ENCODE peak calls at places on chromosome 16, in six cellular contexts. U is ovary; F is CD8-positive, alpha-beta T cell; Z is body of pancreas; V is neural progenitor cell; Q is sigmoid colon. L is an unnamed sample.

GRCh38 chr16:75130150-75130771 is 13.7 kb upstream of the LDHD start:
- DNase-seq in Z (no peak), F (no peak), V (no peak), Q (no peak), U (no peak), L (no peak)

GRCh38 chr16:86997058-86997457 is 320.1 kb downstream of the C16orf95 start:
- DNase-seq in U (no peak), Q (peak; percentile 55), Z (no peak), F (no peak), V (no peak), L (no peak)

GRCh38 chr16:69286941-69287713 is 24.0 kb upstream of the VPS4A start:
- DNase-seq in V (peak; percentile 54), Z (peak; percentile 42), F (peak; percentile 11), Q (peak; percentile 81), U (peak; percentile 44), L (peak; percentile 31)

GRCh38 chr16:85699628-85700027 is 10.9 kb upstream of the GINS2 start:
- DNase-seq in Q (no peak), Z (peak; percentile 62), U (no peak), F (no peak), V (no peak), L (no peak)

GRCh38 chr16:5722220-5722619 is 624.6 kb upstream of the EEF2KMT start:
- DNase-seq in Q (no peak), U (no peak), V (no peak), Z (no peak), F (no peak), L (no peak)

GRCh38 chr16:28157768-28158535 is 53.8 kb downstream of the XPO6 start:
- DNase-seq in V (no peak), Q (no peak), F (no peak), U (no peak), Z (no peak), L (no peak)

GRCh38 chr16:15770512-15770911 is 86.3 kb downstream of the MYH11 start:
- DNase-seq in F (no peak), U (no peak), Z (no peak), Q (no peak), V (no peak), L (no peak)

GRCh38 chr16:71476457-71476856 is 12.7 kb downstream of the ZNF19 start:
- DNase-seq in F (no peak), Z (no peak), U (no peak), Q (no peak), V (no peak), L (no peak)

GRCh38 chr16:15435216-15435864 is 952 bp downstream of the BMERB1 start:
- DNase-seq in Q (no peak), V (peak; percentile 35), Z (peak; percentile 23), U (no peak), F (no peak), L (no peak)

GRCh38 chr16:88974641-88975215 is 2.3 kb downstream of the CBFA2T3 start:
- DNase-seq in U (no peak), Z (no peak), F (no peak), Q (no peak), V (no peak), L (no peak)
- H3K4me1 ChIP-seq in U (peaks cover 5% of the 10 kb centered on the region), Z (no peaks in the 10 kb centered on the region), F (no peaks in the 10 kb centered on the region), Q (no peaks in the 10 kb centered on the region), V (no peaks in the 10 kb centered on the region), L (no peaks in the 10 kb centered on the region)

DNA sequence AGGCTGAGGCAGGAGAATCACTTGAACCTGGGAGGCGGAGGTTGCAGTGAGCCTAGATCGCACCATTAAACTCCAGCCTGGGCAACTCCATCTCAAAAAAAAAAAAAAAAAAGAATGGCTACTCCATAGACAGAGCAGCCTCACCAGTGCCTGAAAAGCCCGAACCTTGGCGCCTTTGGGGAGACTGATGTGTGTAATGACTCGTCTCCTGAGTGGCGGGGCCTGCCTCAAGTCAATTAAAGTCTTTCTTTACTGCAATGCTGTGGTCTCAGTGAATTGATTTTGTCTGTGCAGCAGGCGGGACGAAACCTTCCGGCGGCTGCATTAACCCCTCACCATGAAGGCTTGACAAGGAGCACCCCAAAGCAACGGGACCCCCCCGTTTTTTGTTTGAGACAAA is 3.5 kb upstream of the UQCC4 start:
- DNase-seq in Z (no peak), U (no peak), V (no peak), F (no peak), Q (no peak), L (no peak)
- TF ChIP-seq CTCF in Z (no peak), U (no peak), V (no peak), F (no peak), Q (no peak), L (no peak)

GRCh38 chr16:11346700-11347319 is 1.6 kb downstream of the RMI2 start:
- DNase-seq in Q (no peak), F (no peak), Z (no peak), U (no peak), V (no peak), L (no peak)
- H3K27ac ChIP-seq in Q (no peak overlapping the region), F (no peak overlapping the region), Z (no peak overlapping the region), U (no peak overlapping the region), V (no peak overlapping the region), L (no peak overlapping the region)

GRCh38 chr16:19136549-19137196 is 22.9 kb downstream of the ITPRIPL2 start:
- DNase-seq in V (no peak), Q (peak; percentile 78), U (no peak), Z (no peak), F (no peak), L (no peak)
- H3K4me1 ChIP-seq in V (peaks cover 6% of the 10 kb centered on the region), Q (peaks cover 39% of the 10 kb centered on the region), U (peaks cover 2% of the 10 kb centered on the region), Z (no peaks in the 10 kb centered on the region), F (no peaks in the 10 kb centered on the region), L (peaks cover 4% of the 10 kb centered on the region)

GRCh38 chr16:49189286-49189685 is 92.4 kb downstream of the CBLN1 start:
- DNase-seq in Z (no peak), Q (no peak), V (no peak), F (no peak), U (no peak), L (no peak)

GRCh38 chr16:49181812-49182211 is 99.8 kb downstream of the CBLN1 start:
- DNase-seq in Q (no peak), F (no peak), Z (no peak), U (no peak), V (peak; percentile 18), L (no peak)

GRCh38 chr16:49179714-49180330 is 101.8 kb downstream of the CBLN1 start:
- DNase-seq in Z (no peak), U (no peak), Q (no peak), V (no peak), F (no peak), L (no peak)

DNA sequence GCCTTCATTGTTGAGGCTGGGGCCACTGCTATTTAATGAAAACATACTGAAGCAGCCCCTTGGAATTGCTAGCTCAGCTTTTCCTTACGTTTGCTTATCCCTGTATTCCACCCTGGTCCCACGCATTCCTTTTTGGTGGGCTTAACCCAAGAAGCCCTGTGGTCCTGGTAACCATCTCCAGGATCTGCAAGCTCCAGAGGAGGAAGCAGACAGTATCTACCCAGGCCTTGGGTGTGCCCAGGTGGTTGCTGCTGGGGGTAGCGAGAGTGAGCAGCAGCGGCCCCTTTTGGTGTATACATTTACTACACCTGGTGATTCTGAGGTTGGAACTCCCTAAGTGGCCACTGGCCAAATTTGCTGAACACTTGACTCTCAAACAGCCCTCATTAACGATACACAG is 97.7 kb downstream of the CBLN1 start:
- DNase-seq in F (no peak), V (peak; percentile 68), Q (no peak), Z (no peak), U (no peak), L (no peak)
- TF ChIP-seq CTCF in F (no peak), V (peak; percentile 72), Q (no peak), Z (peak; percentile 6), U (no peak), L (no peak)

GRCh38 chr16:50363656-50364055 is 5.1 kb downstream of the BRD7 start:
- DNase-seq in Q (no peak), V (no peak), U (no peak), Z (no peak), F (no peak), L (no peak)

GRCh38 chr16:50360033-50360778 is 8.6 kb downstream of the BRD7 start:
- DNase-seq in F (no peak), Z (peak; percentile 48), Q (no peak), V (no peak), U (no peak), L (no peak)

GRCh38 chr16:50360779-50361178 is 8.0 kb downstream of the BRD7 start:
- DNase-seq in V (no peak), U (no peak), Z (no peak), Q (no peak), F (no peak), L (no peak)

GRCh38 chr16:50354629-50355456 is 13.9 kb downstream of the BRD7 start:
- DNase-seq in F (no peak), Z (no peak), U (no peak), Q (no peak), V (no peak), L (no peak)

GRCh38 chr16:50359626-50360025 is 9.2 kb downstream of the BRD7 start:
- DNase-seq in Z (no peak), F (no peak), U (no peak), V (no peak), Q (no peak), L (no peak)
- H3K27ac ChIP-seq in Z (no peak overlapping the region), F (no peak overlapping the region), U (no peak overlapping the region), V (no peak overlapping the region), Q (peak overlapping the region; percentile 56), L (peak overlapping the region; percentile 10)

DNA sequence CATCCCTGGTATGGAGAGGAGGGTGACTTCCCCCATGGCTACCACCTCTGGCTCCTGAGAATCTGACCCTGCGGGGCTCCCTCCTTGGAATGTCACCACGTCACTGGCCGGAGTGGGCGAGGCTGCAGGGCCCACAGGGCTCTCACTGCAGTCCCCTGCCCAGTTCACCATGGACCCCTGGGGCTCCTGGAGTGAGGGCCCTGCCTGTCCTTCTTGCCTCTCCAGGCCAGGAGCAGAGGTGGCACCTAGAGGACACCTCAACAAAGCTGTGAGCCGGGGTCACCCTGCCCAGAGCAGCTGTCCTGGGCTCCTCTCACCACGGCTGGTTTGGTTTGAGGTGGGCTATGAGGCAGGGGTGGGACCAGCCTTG is 67.8 kb upstream of the GNG13 start:
- DNase-seq in U (no peak), F (no peak), Q (peak; percentile 24), Z (no peak), V (no peak), L (no peak)
- H3K4me1 ChIP-seq in U (no peaks in the 10 kb centered on the region), F (no peaks in the 10 kb centered on the region), Q (no peaks in the 10 kb centered on the region), Z (no peaks in the 10 kb centered on the region), V (no peaks in the 10 kb centered on the region), L (no peaks in the 10 kb centered on the region)